ENCODE peak calls at places on chromosome 22, in seven cellular contexts. One of them, this sample, is unnamed.
A peak's percentile ranks its signal among the peaks of the same experiment; 100 is the strongest.

GRCh38 chr22:45905326-45905923 is 71.5 kb downstream of the WNT7B start:
- DNase-seq in astrocyte of the cerebellum: no peak
- DNase-seq in body of pancreas: no peak
- DNase-seq in kidney: no peak
- DNase-seq in GM12865: no peak
- DNase-seq in NB4: no peak
- DNase-seq in uterus: no peak
- DNase-seq in this sample: no peak

GRCh38 chr22:31155425-31155824 is 4.6 kb upstream of the RNF185 start:
- DNase-seq in astrocyte of the cerebellum: no peak
- DNase-seq in body of pancreas: no peak
- DNase-seq in NB4: no peak
- DNase-seq in GM12865: no peak
- DNase-seq in uterus: no peak
- DNase-seq in kidney: no peak
- DNase-seq in this sample: no peak

GRCh38 chr22:32053165-32053755 is 10.2 kb downstream of the SLC5A1 start:
- DNase-seq in astrocyte of the cerebellum: no peak
- DNase-seq in kidney: no peak
- DNase-seq in GM12865: no peak
- DNase-seq in uterus: no peak
- DNase-seq in body of pancreas: no peak
- DNase-seq in NB4: peak; percentile 11
- DNase-seq in this sample: no peak

GRCh38 chr22:31585161-31585859 is 76.7 kb downstream of the PISD start:
- DNase-seq in NB4: peak; percentile 54
- DNase-seq in astrocyte of the cerebellum: no peak
- DNase-seq in uterus: no peak
- DNase-seq in body of pancreas: peak; percentile 11
- DNase-seq in GM12865: no peak
- DNase-seq in kidney: no peak
- DNase-seq in this sample: no peak

GRCh38 chr22:33271390-33272161 is 213.4 kb upstream of the SYN3 start:
- DNase-seq in uterus: peak; percentile 36
- DNase-seq in kidney: no peak
- DNase-seq in NB4: peak; percentile 15
- DNase-seq in astrocyte of the cerebellum: peak; percentile 13
- DNase-seq in GM12865: peak; percentile 87
- DNase-seq in body of pancreas: peak; percentile 87
- DNase-seq in this sample: peak; percentile 61

GRCh38 chr22:33465554-33465953 is 407.4 kb upstream of the SYN3 start:
- DNase-seq in body of pancreas: no peak
- DNase-seq in NB4: no peak
- DNase-seq in uterus: no peak
- DNase-seq in astrocyte of the cerebellum: no peak
- DNase-seq in kidney: no peak
- DNase-seq in GM12865: no peak
- DNase-seq in this sample: no peak

GRCh38 chr22:45425101-45425500 is 11.6 kb downstream of the RIBC2 start:
- DNase-seq in body of pancreas: no peak
- DNase-seq in astrocyte of the cerebellum: no peak
- DNase-seq in kidney: peak; percentile 13
- DNase-seq in NB4: peak; percentile 55
- DNase-seq in GM12865: no peak
- DNase-seq in uterus: no peak
- DNase-seq in this sample: no peak

GRCh38 chr22:17119481-17120202 is 1.5 kb downstream of the TMEM121B start:
- DNase-seq in astrocyte of the cerebellum: no peak
- DNase-seq in kidney: no peak
- DNase-seq in uterus: no peak
- DNase-seq in body of pancreas: peak; percentile 39
- DNase-seq in GM12865: peak; percentile 35
- DNase-seq in NB4: peak; percentile 57
- DNase-seq in this sample: no peak

GRCh38 chr22:26168934-26169311 is 339 bp upstream of the SEZ6L start:
- DNase-seq in kidney: no peak
- DNase-seq in GM12865: no peak
- DNase-seq in uterus: no peak
- DNase-seq in NB4: no peak
- DNase-seq in astrocyte of the cerebellum: no peak
- DNase-seq in body of pancreas: no peak
- DNase-seq in this sample: peak; percentile 10

GRCh38 chr22:45491841-45492240 is 10.8 kb upstream of the FBLN1 start:
- DNase-seq in NB4: no peak
- DNase-seq in kidney: peak; percentile 3
- DNase-seq in GM12865: no peak
- DNase-seq in body of pancreas: no peak
- DNase-seq in astrocyte of the cerebellum: no peak
- DNase-seq in uterus: no peak
- DNase-seq in this sample: no peak

GRCh38 chr22:17570851-17571631 is 7.7 kb downstream of the SLC25A18 start:
- DNase-seq in astrocyte of the cerebellum: peak; percentile 64
- DNase-seq in uterus: peak; percentile 92
- DNase-seq in kidney: peak; percentile 89
- DNase-seq in GM12865: no peak
- DNase-seq in NB4: no peak
- DNase-seq in body of pancreas: peak; percentile 71
- DNase-seq in this sample: no peak

GRCh38 chr22:17120281-17120680 is 879 bp downstream of the TMEM121B start:
- DNase-seq in astrocyte of the cerebellum: peak; percentile 12
- DNase-seq in GM12865: peak; percentile 52
- DNase-seq in uterus: peak; percentile 33
- DNase-seq in body of pancreas: peak; percentile 61
- DNase-seq in NB4: peak; percentile 70
- DNase-seq in kidney: peak; percentile 83
- DNase-seq in this sample: peak; percentile 84

GRCh38 chr22:30947163-30947820 is 21.3 kb downstream of the MORC2 start:
- DNase-seq in GM12865: no peak
- DNase-seq in body of pancreas: no peak
- DNase-seq in kidney: no peak
- DNase-seq in uterus: no peak
- DNase-seq in NB4: no peak
- DNase-seq in astrocyte of the cerebellum: no peak
- DNase-seq in this sample: no peak

DNA sequence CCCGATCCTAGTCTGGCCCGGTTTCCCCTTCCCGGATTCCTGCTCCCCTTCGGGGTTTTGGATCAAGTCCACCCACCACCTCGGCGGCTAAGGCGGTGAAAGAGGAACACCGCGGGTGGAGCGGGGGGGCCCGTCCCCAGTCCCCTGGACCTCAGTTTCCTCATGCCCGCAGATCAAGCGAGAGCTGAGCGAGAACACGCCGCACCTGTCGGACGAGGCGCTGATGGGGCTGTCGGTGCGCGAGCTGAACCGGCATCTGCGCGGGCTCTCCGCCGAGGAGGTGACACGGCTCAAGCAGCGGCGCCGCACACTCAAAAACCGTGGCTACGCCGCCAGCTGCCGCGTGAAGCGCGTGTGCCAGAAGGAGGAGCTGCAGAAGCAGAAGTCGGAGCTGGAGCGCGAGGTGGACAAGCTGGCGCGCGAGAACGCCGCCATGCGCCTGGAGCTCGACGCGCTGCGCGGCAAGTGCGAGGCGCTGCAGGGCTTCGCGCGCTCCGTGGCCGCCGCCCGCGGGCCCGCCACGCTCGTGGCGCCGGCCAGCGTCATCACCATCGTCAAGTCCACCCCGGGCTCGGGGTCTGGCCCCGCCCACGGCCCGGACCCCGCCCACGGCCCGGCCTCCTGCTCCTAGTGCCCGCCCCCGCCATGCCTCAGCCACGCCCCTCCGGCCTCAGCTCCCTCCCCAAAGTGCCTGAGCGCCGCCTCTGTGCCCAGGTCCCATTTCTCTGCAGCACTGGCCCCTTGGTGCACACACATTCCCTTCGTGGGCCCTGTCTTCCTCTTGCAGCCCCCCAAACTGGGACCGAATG is 12.7 kb downstream of the MAFF start:
- DNase-seq in astrocyte of the cerebellum: no peak
- DNase-seq in uterus: peak; percentile 67
- DNase-seq in body of pancreas: peak; percentile 67
- DNase-seq in kidney: peak; percentile 91
- DNase-seq in NB4: no peak
- DNase-seq in GM12865: peak; percentile 94
- DNase-seq in this sample: peak; percentile 88
- TF ChIP-seq CTCF in astrocyte of the cerebellum: no peak
- TF ChIP-seq CTCF in uterus: peak; percentile 10
- TF ChIP-seq CTCF in body of pancreas: no peak
- TF ChIP-seq CTCF in kidney: peak; percentile 11
- TF ChIP-seq CTCF in NB4: no peak
- TF ChIP-seq CTCF in GM12865: peak; percentile 13
- TF ChIP-seq CTCF in this sample: no peak

GRCh38 chr22:35498446-35498845 is 42.2 kb upstream of the RASD2 start:
- DNase-seq in body of pancreas: no peak
- DNase-seq in astrocyte of the cerebellum: no peak
- DNase-seq in uterus: peak; percentile 47
- DNase-seq in kidney: no peak
- DNase-seq in NB4: no peak
- DNase-seq in GM12865: no peak
- DNase-seq in this sample: no peak

GRCh38 chr22:35498026-35498425 is 42.6 kb upstream of the RASD2 start:
- DNase-seq in GM12865: no peak
- DNase-seq in uterus: no peak
- DNase-seq in kidney: no peak
- DNase-seq in astrocyte of the cerebellum: no peak
- DNase-seq in body of pancreas: no peak
- DNase-seq in NB4: no peak
- DNase-seq in this sample: no peak

GRCh38 chr22:35491908-35492380 is 48.7 kb upstream of the RASD2 start:
- DNase-seq in GM12865: no peak
- DNase-seq in uterus: no peak
- DNase-seq in kidney: no peak
- DNase-seq in NB4: no peak
- DNase-seq in body of pancreas: no peak
- DNase-seq in astrocyte of the cerebellum: no peak
- DNase-seq in this sample: no peak

GRCh38 chr22:35493074-35493473 is 47.6 kb upstream of the RASD2 start:
- DNase-seq in astrocyte of the cerebellum: no peak
- DNase-seq in uterus: no peak
- DNase-seq in kidney: no peak
- DNase-seq in NB4: no peak
- DNase-seq in body of pancreas: no peak
- DNase-seq in GM12865: no peak
- DNase-seq in this sample: no peak

DNA sequence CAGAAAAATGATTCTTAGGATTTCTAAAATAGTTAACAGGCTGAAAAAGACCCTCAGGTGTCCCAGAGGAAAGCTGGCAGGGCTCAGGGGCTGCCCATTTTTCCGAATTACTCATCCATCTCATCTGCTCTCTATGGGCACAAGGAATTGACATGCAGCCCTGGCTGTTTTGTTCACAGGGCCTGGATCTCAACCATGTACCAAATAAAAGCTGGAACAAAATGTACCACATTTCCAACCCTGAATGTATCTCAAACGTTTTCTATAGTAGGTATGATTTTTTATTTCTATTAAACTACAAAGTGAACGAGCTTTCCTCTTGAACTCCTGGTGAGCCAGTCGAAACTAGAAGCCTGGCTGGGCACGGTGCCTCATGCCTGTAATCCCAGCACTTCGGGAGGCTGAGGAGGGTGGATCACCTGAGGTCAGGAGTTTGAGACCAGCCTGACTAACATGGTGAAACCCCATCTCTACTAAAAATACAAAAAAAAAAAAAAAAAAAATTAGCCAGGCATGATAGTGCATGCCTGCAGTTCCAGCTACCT is 43.8 kb upstream of the RASD2 start:
- DNase-seq in NB4: no peak
- DNase-seq in uterus: no peak
- DNase-seq in astrocyte of the cerebellum: no peak
- DNase-seq in body of pancreas: no peak
- DNase-seq in kidney: no peak
- DNase-seq in GM12865: no peak
- DNase-seq in this sample: no peak
- TF ChIP-seq CTCF in NB4: no peak
- TF ChIP-seq CTCF in uterus: no peak
- TF ChIP-seq CTCF in astrocyte of the cerebellum: no peak
- TF ChIP-seq CTCF in body of pancreas: no peak
- TF ChIP-seq CTCF in kidney: no peak
- TF ChIP-seq CTCF in GM12865: no peak
- TF ChIP-seq CTCF in this sample: no peak

DNA sequence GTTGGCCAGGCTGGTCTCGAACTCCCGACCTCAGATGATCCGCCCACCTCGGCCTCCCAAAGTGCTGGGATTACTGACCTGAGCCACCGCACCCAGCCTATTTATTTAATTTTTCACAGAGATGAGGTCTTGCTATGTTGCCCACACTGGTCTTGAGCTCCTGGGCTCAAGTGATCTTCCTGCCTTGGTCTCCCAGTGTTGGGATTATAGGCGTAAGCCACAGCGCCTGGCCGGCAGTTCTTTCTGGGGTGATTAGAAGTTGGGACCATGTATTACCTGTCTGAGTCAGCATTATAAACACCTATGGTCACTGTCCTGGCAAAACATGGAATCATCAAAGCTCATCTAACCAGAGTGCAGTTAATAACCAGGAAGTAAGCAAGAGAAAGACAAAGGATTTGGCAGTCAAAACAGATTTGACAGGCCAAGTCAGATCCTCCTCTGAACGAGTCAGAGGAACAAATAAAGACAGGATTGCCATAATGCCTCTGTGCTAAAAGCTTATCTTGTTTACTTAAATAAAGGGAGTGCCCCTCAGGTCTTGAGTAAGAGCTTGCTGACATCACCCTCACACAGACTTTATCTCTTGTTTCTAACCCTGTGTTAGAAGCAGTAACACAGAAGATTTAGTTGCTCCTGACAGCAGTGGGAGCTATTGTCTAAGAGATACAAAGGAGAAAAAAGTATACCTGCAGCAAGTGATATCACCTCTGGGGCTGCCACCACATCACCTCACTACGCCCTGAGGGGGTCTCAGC is 3.7 kb downstream of the SERPIND1 start:
- DNase-seq in GM12865: no peak
- DNase-seq in NB4: peak; percentile 78
- DNase-seq in kidney: no peak
- DNase-seq in uterus: peak; percentile 36
- DNase-seq in body of pancreas: peak; percentile 68
- DNase-seq in astrocyte of the cerebellum: peak; percentile 28
- DNase-seq in this sample: no peak
- TF ChIP-seq CTCF in GM12865: no peak
- TF ChIP-seq CTCF in NB4: no peak
- TF ChIP-seq CTCF in kidney: no peak
- TF ChIP-seq CTCF in uterus: peak; percentile 16
- TF ChIP-seq CTCF in body of pancreas: no peak
- TF ChIP-seq CTCF in astrocyte of the cerebellum: no peak
- TF ChIP-seq CTCF in this sample: no peak

DNA sequence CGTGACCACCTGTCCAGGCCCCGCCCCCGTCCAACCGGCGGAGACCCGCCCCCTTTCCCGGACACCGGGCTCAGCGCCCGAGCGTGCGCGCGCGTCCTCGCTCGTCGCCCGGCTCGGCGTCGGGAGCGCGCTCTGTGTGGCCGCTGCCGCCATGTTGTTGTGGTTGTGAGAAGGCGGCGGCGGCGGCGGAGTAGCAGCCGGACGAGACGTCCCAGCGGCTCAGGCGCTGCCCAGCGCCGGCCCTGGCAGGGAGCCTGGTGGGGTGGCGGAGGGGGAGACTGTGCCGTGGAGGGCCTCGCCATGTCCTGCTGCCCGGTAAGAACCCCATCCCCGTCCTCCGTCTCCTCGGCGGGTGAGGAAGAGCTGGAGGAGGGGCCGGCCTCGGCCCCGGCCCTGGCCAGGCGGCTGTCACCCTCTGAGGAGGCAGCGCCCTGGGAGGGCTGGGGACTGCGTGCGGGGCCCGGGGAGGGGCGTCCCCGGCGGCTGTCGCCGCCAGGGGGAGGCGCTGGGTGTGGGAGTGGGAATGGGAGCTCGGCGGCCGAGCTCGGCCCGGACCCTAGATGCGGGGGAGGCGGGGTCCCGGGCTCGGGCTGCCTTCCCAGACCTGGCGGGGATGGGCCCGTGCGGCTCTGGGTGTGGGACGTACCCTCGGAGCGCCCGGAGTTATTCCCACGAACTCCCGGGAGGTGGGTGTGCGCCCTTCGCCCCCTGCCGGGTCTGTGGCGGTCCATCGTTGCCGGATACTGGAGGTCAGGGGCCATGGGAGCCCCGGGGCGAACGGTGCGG is at the start of gene MTMR3:
- DNase-seq in astrocyte of the cerebellum: peak; percentile 65
- DNase-seq in uterus: peak; percentile 95
- DNase-seq in kidney: peak; percentile 98
- DNase-seq in body of pancreas: peak; percentile 92
- DNase-seq in NB4: peak; percentile 92
- DNase-seq in GM12865: peak; percentile 95
- DNase-seq in this sample: peak; percentile 86
- TF ChIP-seq CTCF in astrocyte of the cerebellum: peak; percentile 50
- TF ChIP-seq CTCF in uterus: peak; percentile 29
- TF ChIP-seq CTCF in kidney: peak; percentile 8
- TF ChIP-seq CTCF in body of pancreas: peak; percentile 32
- TF ChIP-seq CTCF in NB4: peak; percentile 37
- TF ChIP-seq CTCF in GM12865: peak; percentile 10
- TF ChIP-seq CTCF in this sample: peak; percentile 16